ENCODE peak calls at places on chromosome 12, in ten cellular contexts. U is SK-N-SH, F is A549, R is sigmoid colon, T is IMR-90, E is fibroblast of lung, S is cardiac muscle cell, K is RWPE1, H is adrenal gland, X is uterus. P is an unnamed sample.

GRCh38 chr12:70190252-70191010 is 52.8 kb upstream of the CNOT2 start:
- DNase-seq in R (no peak), F (no peak), S (no peak), U (no peak), X (no peak), T (peak), K (peak), H (no peak), E (peak), P (no peak)

GRCh38 chr12:64268409-64268808 is 46.3 kb upstream of the KICS2 start:
- DNase-seq in X (no peak), U (no peak), F (no peak), T (no peak), R (no peak), E (no peak), K (no peak), S (no peak), H (no peak), P (no peak)

GRCh38 chr12:82529954-82530353 is 156.8 kb upstream of the TMTC2 start:
- DNase-seq in E (no peak), H (no peak), K (no peak), S (no peak), R (no peak), T (no peak), U (no peak), X (no peak), F (no peak), P (no peak)

GRCh38 chr12:89709994-89710872 is 1.6 kb upstream of the ATP2B1 start:
- DNase-seq in H (peak), R (peak), K (no peak), F (peak), E (no peak), U (no peak), T (peak), X (peak), S (no peak), P (peak)

GRCh38 chr12:90281156-90281868 is 572.7 kb upstream of the ATP2B1 start:
- DNase-seq in X (no peak), E (no peak), K (no peak), U (no peak), S (no peak), F (no peak), H (no peak), R (no peak), T (no peak), P (no peak)

GRCh38 chr12:131575371-131575770 is 135.5 kb upstream of the SFSWAP start:
- DNase-seq in K (no peak), R (no peak), X (no peak), F (no peak), U (no peak), E (no peak), S (no peak), H (no peak), T (no peak), P (no peak)

GRCh38 chr12:5260591-5261086 is 171.3 kb upstream of the NTF3 start:
- DNase-seq in R (no peak), T (no peak), X (no peak), S (no peak), E (no peak), K (no peak), U (no peak), F (no peak), H (no peak), P (no peak)

GRCh38 chr12:119578112-119578511 is 15.5 kb upstream of the TMEM233 start:
- DNase-seq in E (no peak), K (no peak), T (no peak), F (no peak), X (no peak), R (no peak), H (peak), U (no peak), S (no peak), P (no peak)

GRCh38 chr12:78797201-78797931 is 67.2 kb upstream of the SYT1 start:
- DNase-seq in T (peak), S (no peak), F (no peak), U (no peak), R (no peak), H (no peak), E (peak), X (no peak), K (no peak), P (no peak)

GRCh38 chr12:52913424-52913821 is 8.5 kb upstream of the KRT8 start:
- DNase-seq in R (no peak), T (no peak), K (no peak), U (no peak), H (no peak), X (no peak), F (no peak), S (no peak), E (no peak), P (peak)

GRCh38 chr12:71865166-71865713 is 25.7 kb downstream of the TBC1D15 start:
- DNase-seq in E (peak), X (no peak), H (no peak), T (peak), S (no peak), F (no peak), U (no peak), R (no peak), K (peak), P (no peak)

GRCh38 chr12:39426636-39427245 is 16.2 kb downstream of the KIF21A start:
- DNase-seq in X (no peak), K (peak), U (no peak), T (no peak), H (no peak), R (no peak), F (no peak), S (no peak), E (peak), P (no peak)

GRCh38 chr12:117188961-117189724 is 1.1 kb downstream of the FBXO21 start:
- DNase-seq in F (no peak), E (peak), R (no peak), K (peak), U (no peak), X (peak), H (peak), T (peak), S (no peak), P (peak)

GRCh38 chr12:4450551-4451112 is 5.0 kb upstream of the FGF6 start:
- DNase-seq in S (peak), X (no peak), R (no peak), E (no peak), F (no peak), K (no peak), U (no peak), T (no peak), H (no peak), P (no peak)

GRCh38 chr12:106245767-106246166 is 2.1 kb downstream of the CKAP4 start:
- DNase-seq in X (peak), S (no peak), K (peak), H (peak), E (peak), F (peak), T (peak), U (no peak), R (peak), P (peak)

GRCh38 chr12:53984901-53985357 is at the start of gene HOXC10:
- DNase-seq in X (peak), H (peak), U (peak), T (peak), R (peak), K (peak), S (peak), E (peak), F (peak), P (peak)

GRCh38 chr12:131991816-131992430 is 42.2 kb downstream of the EP400 start:
- DNase-seq in F (no peak), T (no peak), X (no peak), R (no peak), U (no peak), E (no peak), S (no peak), H (no peak), K (no peak), P (no peak)

GRCh38 chr12:132488127-132489077 is 1.5 kb upstream of the FBRSL1 start:
- DNase-seq in U (no peak), F (no peak), K (no peak), E (no peak), S (no peak), H (no peak), T (no peak), X (peak), R (no peak), P (no peak)

GRCh38 chr12:27309995-27310315 is 22.7 kb upstream of the BMAL2 start:
- DNase-seq in K (no peak), S (no peak), F (no peak), T (no peak), U (no peak), X (no peak), H (no peak), R (no peak), E (no peak), P (no peak)

GRCh38 chr12:23950775-23951391 is 1.4 kb upstream of the SOX5 start:
- DNase-seq in K (no peak), E (peak), X (peak), S (peak), F (no peak), T (peak), R (no peak), H (no peak), U (peak), P (no peak)

GRCh38 chr12:120703311-120703942 is 6.8 kb upstream of the UNC119B start:
- DNase-seq in R (no peak), H (peak), T (no peak), X (no peak), U (no peak), F (no peak), E (no peak), K (no peak), S (no peak), P (no peak)

GRCh38 chr12:123062682-123063426 is 82.4 kb downstream of the ARL6IP4 start:
- DNase-seq in E (peak), H (peak), K (peak), X (no peak), U (no peak), T (peak), R (no peak), S (no peak), F (peak), P (peak)

DNA sequence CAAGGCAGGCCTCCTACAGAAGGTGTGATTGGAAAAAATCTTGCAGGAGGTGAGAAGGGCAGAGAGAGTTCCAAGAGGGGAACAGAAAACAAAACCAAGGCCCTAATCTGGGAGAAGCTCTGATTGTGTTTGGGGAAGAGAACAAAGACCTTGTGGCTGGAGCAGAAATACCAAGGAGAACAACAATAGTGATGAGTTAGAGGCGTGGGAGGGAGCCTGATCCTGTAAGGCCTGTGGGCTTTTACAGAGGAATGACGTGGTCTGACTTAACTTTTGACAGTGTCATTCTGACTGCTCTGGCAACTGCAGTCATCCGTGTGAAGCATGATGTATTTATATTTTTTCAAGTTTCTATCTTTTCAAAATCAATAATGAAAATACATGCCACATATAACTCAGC is 200.6 kb downstream of the ANO4 start:
- DNase-seq in T (peak), K (peak), S (no peak), E (no peak), R (no peak), H (no peak), X (no peak), U (no peak), F (no peak), P (no peak)
- H3K27ac ChIP-seq in T (no peak), K (no peak), S (no peak), E (no peak), R (no peak), H (no peak), X (no peak), U (no peak), F (no peak), P (no peak)

GRCh38 chr12:76024942-76025600 is 6.5 kb downstream of the PHLDA1 start:
- DNase-seq in X (no peak), F (peak), H (no peak), K (peak), R (no peak), U (no peak), S (no peak), T (peak), E (peak), P (no peak)
- H3K27ac ChIP-seq in X (no peak), F (peak), H (no peak), K (no peak), R (no peak), U (peak), S (no peak), T (peak), E (peak), P (no peak)

GRCh38 chr12:100151769-100152168 is 9.1 kb upstream of the BLTP3B start:
- DNase-seq in F (no peak), R (no peak), X (no peak), E (no peak), H (no peak), T (no peak), K (no peak), S (no peak), U (no peak), P (no peak)
- H3K27ac ChIP-seq in F (no peak), R (no peak), X (no peak), E (no peak), H (no peak), T (no peak), K (no peak), S (no peak), U (no peak), P (no peak)

GRCh38 chr12:115405471-115405860 is 721.5 kb upstream of the TBX3 start:
- DNase-seq in K (no peak), U (no peak), X (no peak), R (no peak), E (no peak), F (no peak), S (no peak), T (no peak), H (no peak), P (no peak)
- H3K27ac ChIP-seq in K (no peak), U (peak), X (no peak), R (no peak), E (no peak), F (no peak), S (no peak), T (no peak), H (no peak), P (no peak)

GRCh38 chr12:68331869-68332725 is at the start of gene MDM1:
- DNase-seq in R (peak), U (peak), K (peak), S (peak), X (peak), H (peak), T (peak), F (peak), E (peak), P (peak)

GRCh38 chr12:68334136-68334535 is 2.0 kb upstream of the MDM1 start:
- DNase-seq in T (no peak), U (peak), X (no peak), E (no peak), F (no peak), K (no peak), S (no peak), H (no peak), R (no peak), P (peak)

GRCh38 chr12:68335462-68335861 is 3.3 kb upstream of the MDM1 start:
- DNase-seq in U (no peak), S (no peak), K (no peak), H (no peak), E (no peak), R (no peak), F (no peak), T (no peak), X (no peak), P (no peak)

GRCh38 chr12:68331500-68331868 is 678 bp downstream of the MDM1 start:
- DNase-seq in H (no peak), U (no peak), F (no peak), R (no peak), T (no peak), X (no peak), E (no peak), K (peak), S (no peak), P (no peak)

GRCh38 chr12:68332726-68333630 is 816 bp upstream of the MDM1 start:
- DNase-seq in X (no peak), F (no peak), S (no peak), K (no peak), H (no peak), E (no peak), T (no peak), R (no peak), U (no peak), P (no peak)
- H3K27ac ChIP-seq in X (peak), F (peak), S (no peak), K (peak), H (no peak), E (peak), T (peak), R (peak), U (peak), P (peak)

DNA sequence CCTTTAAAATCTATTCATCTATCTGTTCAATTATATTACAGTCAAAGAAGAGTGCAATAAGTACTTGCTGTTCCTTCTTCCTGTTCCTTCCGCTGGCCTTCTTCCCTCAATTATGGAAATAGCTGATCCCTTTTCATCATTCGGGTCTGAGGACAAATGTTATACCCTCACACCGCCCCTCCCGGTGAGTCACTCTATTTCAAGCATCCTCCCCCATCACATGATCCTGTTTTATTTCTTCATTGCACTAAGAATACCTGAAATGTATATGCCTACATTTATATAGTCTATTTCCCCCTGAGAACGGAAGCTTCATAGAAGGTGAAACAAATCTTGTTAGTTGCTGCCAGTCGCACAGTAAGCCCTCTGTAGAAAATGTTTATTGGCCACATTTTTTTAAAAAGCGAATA is 2.5 kb downstream of the SLC38A1 start:
- DNase-seq in X (peak), E (peak), S (no peak), K (peak), U (peak), R (no peak), H (no peak), T (peak), F (peak), P (no peak)
- H3K27ac ChIP-seq in X (peak), E (no peak), S (peak), K (peak), U (peak), R (peak), H (no peak), T (peak), F (peak), P (peak)

GRCh38 chr12:129101404-129101803 is 248.1 kb downstream of the GLT1D1 start:
- DNase-seq in K (no peak), X (no peak), F (no peak), H (no peak), U (no peak), E (no peak), T (no peak), R (no peak), S (no peak), P (no peak)
- H3K27ac ChIP-seq in K (no peak), X (no peak), F (no peak), H (no peak), U (no peak), E (no peak), T (no peak), R (no peak), S (no peak), P (no peak)

DNA sequence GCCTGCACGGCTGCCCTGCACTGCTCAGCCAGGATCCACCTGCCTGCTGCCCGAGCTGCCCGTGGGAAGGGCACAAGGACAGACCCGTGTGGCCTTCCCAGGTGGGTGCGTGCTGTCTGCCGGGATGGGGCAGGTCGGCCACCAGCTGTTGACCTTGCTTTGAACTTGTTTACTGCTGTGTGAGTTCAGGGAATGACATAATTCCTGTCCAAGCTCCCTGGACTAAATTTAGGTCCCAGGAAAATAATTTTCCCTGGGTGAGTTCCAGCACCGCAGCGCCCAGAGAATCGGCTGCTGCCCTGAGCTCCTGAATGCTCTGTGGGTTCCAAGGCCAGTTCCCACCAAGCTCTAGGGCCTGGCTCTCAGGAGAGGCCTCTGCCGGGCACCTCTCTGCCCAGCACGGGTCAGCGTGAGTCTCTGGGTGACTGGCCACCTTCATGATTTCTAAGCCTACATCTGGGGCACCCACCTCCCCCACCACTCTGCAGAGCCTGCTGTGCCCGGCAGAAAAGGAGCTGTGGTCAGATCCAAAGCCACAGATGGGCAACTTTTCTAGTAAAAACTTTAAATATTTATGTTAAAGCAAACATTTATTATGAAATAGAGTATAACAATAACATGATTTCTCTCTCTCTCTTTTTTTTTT is 27.2 kb upstream of the MLXIP start:
- DNase-seq in T (peak), F (no peak), E (peak), R (peak), H (peak), U (no peak), X (peak), S (no peak), K (no peak), P (peak)
- H3K27ac ChIP-seq in T (no peak), F (peak), E (no peak), R (peak), H (peak), U (peak), X (peak), S (peak), K (peak), P (peak)

GRCh38 chr12:108234155-108234554 is 105.0 kb downstream of the CMKLR1 start:
- DNase-seq in E (no peak), S (no peak), R (no peak), U (peak), K (no peak), X (peak), H (no peak), T (no peak), F (no peak), P (peak)
- H3K27ac ChIP-seq in E (no peak), S (no peak), R (no peak), U (no peak), K (no peak), X (no peak), H (no peak), T (no peak), F (no peak), P (no peak)

GRCh38 chr12:19373569-19373968 is 65.7 kb upstream of the AEBP2 start:
- DNase-seq in H (no peak), F (no peak), E (peak), R (no peak), T (peak), X (no peak), U (no peak), K (no peak), S (no peak), P (no peak)

DNA sequence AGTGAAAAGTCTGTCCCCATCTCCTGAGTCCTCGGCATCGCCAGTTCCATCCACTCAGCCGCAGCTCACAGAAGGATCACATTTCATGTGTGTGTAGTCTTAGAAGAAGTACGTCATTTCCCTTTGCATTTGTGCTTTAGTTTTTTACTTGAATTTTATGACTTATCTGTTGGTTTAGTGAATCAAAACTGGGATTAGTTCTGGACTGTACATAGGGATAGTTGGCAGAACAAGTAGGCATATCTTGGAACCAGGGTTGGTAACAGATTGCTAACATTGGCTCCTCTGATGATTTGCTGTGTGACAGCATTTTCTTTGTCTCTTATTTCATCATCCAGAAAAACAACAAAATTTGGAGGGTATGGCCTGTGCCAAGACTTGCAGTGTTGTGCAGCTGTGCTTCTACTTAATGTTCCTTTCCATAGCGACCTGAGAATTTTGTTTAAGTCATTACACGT is 69.6 kb upstream of the AEBP2 start:
- DNase-seq in K (no peak), H (no peak), U (no peak), T (peak), S (no peak), E (peak), X (no peak), F (no peak), R (no peak), P (no peak)
- H3K27ac ChIP-seq in K (no peak), H (no peak), U (peak), T (peak), S (peak), E (peak), X (no peak), F (no peak), R (no peak), P (no peak)